ENCODE peak calls at places on chromosome 14, in nine cellular contexts. X is fibroblast of lung; R is ecto neural progenitor cell; F is activated CD4-positive, alpha-beta memory T cell treated with anti-CD3 and anti-CD28 coated beads, Interleukin-2, amount 10 ng/mL, durations not matched to agents 7 days and 5 days; Q is ELR; D is NCI-H2107; P is Panc1; H is tibial artery; W is epithelial cell of esophagus. T is an unnamed sample.

GRCh38 chr14:44404021-44404420 is 103.1 kb downstream of the FSCB start:
- DNase-seq in X (peak; percentile 12), R (no peak), F (no peak), Q (peak; percentile 17), D (no peak), P (no peak), H (no peak), W (peak; percentile 26), T (no peak)

GRCh38 chr14:91284146-91284790 is 39.8 kb upstream of the GPR68 start:
- DNase-seq in X (peak; percentile 84), R (no peak), F (no peak), Q (peak; percentile 88), D (no peak), P (no peak), H (no peak), W (peak; percentile 68), T (no peak)

GRCh38 chr14:102474934-102475333 is 34.6 kb downstream of the ANKRD9 start:
- DNase-seq in X (peak; percentile 33), R (no peak), F (no peak), Q (no peak), D (no peak), P (no peak), H (no peak), W (no peak), T (peak; percentile 84)

GRCh38 chr14:99986416-99986815 is 78.8 kb upstream of the EVL start:
- DNase-seq in X (no peak), R (no peak), F (no peak), Q (no peak), D (no peak), P (no peak), H (no peak), W (no peak), T (no peak)

GRCh38 chr14:75399819-75400678 is 27.8 kb upstream of the JDP2 start:
- DNase-seq in X (peak; percentile 20), R (no peak), F (no peak), Q (peak; percentile 14), D (peak; percentile 100), P (no peak), H (peak; percentile 98), W (peak; percentile 98), T (peak; percentile 89)

GRCh38 chr14:20228681-20229080 is at the start of gene OR11H7:
- DNase-seq in X (no peak), R (no peak), F (no peak), Q (no peak), D (no peak), P (no peak), H (no peak), W (no peak), T (no peak)

GRCh38 chr14:103281496-103282231 is 52.4 kb upstream of the EIF5 start:
- DNase-seq in X (peak; percentile 40), R (peak; percentile 61), F (no peak), Q (peak; percentile 79), D (peak; percentile 35), P (no peak), H (no peak), W (peak; percentile 30), T (no peak)

GRCh38 chr14:92728781-92729364 is 19.6 kb downstream of the LGMN start:
- DNase-seq in X (peak; percentile 68), R (no peak), F (peak; percentile 65), Q (peak; percentile 76), D (no peak), P (no peak), H (no peak), W (peak; percentile 97), T (no peak)

GRCh38 chr14:63039800-63040380 is 5.4 kb downstream of the KCNH5 start:
- DNase-seq in X (peak; percentile 78), R (no peak), F (no peak), Q (peak; percentile 56), D (peak; percentile 21), P (peak; percentile 13), H (no peak), W (peak; percentile 87), T (no peak)

GRCh38 chr14:105911006-105911847 is 384.8 kb downstream of the TMEM121 start:
- DNase-seq in X (no peak), R (no peak), F (no peak), Q (no peak), D (no peak), P (no peak), H (no peak), W (no peak), T (peak; percentile 5)

GRCh38 chr14:90534838-90535555 is 138.2 kb downstream of the CALM1 start:
- DNase-seq in X (no peak), R (no peak), F (no peak), Q (no peak), D (no peak), P (no peak), H (no peak), W (no peak), T (no peak)

GRCh38 chr14:86221000-86221399 is 691.1 kb downstream of the FLRT2 start:
- DNase-seq in X (no peak), R (peak; percentile 56), F (no peak), Q (no peak), D (no peak), P (no peak), H (no peak), W (no peak), T (no peak)

GRCh38 chr14:92704036-92704804 is 44.2 kb downstream of the LGMN start:
- DNase-seq in X (no peak), R (no peak), F (no peak), Q (no peak), D (no peak), P (no peak), H (peak; percentile 81), W (no peak), T (no peak)

GRCh38 chr14:103022669-103023044 is 34.7 kb downstream of the CDC42BPB start:
- DNase-seq in X (no peak), R (no peak), F (no peak), Q (no peak), D (no peak), P (no peak), H (no peak), W (no peak), T (no peak)

GRCh38 chr14:30601579-30601916 is 20.6 kb upstream of the SCFD1 start:
- DNase-seq in X (no peak), R (no peak), F (no peak), Q (no peak), D (no peak), P (no peak), H (no peak), W (no peak), T (no peak)

GRCh38 chr14:102155150-102155549 is 15.5 kb downstream of the WDR20 start:
- DNase-seq in X (peak; percentile 70), R (no peak), F (no peak), Q (peak; percentile 21), D (no peak), P (no peak), H (no peak), W (no peak), T (no peak)

GRCh38 chr14:94598816-94599655 is 13.2 kb upstream of the SERPINA3 start:
- DNase-seq in X (peak; percentile 99), R (no peak), F (no peak), Q (peak; percentile 98), D (peak; percentile 7), P (no peak), H (peak; percentile 83), W (peak; percentile 96), T (no peak)